ENCODE peak calls at places on chromosomes 12 and 14, in four cellular contexts. T is left ventricle myocardium inferior, S is psoas muscle, E is cardiac muscle cell. J is an unnamed sample.
A peak's percentile ranks its signal among the peaks of the same experiment; 100 is the strongest.

GRCh38 chr14:100410056-100410565 is 87.0 kb downstream of the SLC25A47 start:
- DNase-seq in T (no peak), S (no peak), E (peak; percentile 94), J (no peak)

GRCh38 chr14:70096866-70097265 is 91.9 kb downstream of the SLC8A3 start:
- DNase-seq in T (no peak), S (no peak), E (peak; percentile 32), J (peak; percentile 9)

GRCh38 chr12:48924617-48925217 is 575 bp downstream of the FKBP11 start:
- DNase-seq in T (peak; percentile 20), S (peak; percentile 74), E (peak; percentile 58), J (no peak)

GRCh38 chr14:104973215-104974145 is 4.7 kb downstream of the AHNAK2 start:
- DNase-seq in T (peak; percentile 57), S (peak; percentile 87), E (peak; percentile 95), J (peak; percentile 97)

GRCh38 chr14:99173086-99173485 is 98.9 kb downstream of the BCL11B start:
- DNase-seq in T (no peak), S (no peak), E (no peak), J (no peak)

GRCh38 chr12:109606261-109607028 is 32.9 kb downstream of the MVK start:
- DNase-seq in T (peak; percentile 36), S (no peak), E (peak; percentile 38), J (no peak)

GRCh38 chr14:25231006-25231405 is 181.1 kb upstream of the STXBP6 start:
- DNase-seq in T (no peak), S (no peak), E (peak; percentile 0), J (no peak)

GRCh38 chr12:47328831-47329545 is 249.2 kb upstream of the AMIGO2 start:
- DNase-seq in T (no peak), S (no peak), E (peak; percentile 56), J (peak; percentile 7)

GRCh38 chr14:90987140-90987539 is 73.3 kb downstream of the RPS6KA5 start:
- DNase-seq in T (no peak), S (no peak), E (no peak), J (no peak)

DNA sequence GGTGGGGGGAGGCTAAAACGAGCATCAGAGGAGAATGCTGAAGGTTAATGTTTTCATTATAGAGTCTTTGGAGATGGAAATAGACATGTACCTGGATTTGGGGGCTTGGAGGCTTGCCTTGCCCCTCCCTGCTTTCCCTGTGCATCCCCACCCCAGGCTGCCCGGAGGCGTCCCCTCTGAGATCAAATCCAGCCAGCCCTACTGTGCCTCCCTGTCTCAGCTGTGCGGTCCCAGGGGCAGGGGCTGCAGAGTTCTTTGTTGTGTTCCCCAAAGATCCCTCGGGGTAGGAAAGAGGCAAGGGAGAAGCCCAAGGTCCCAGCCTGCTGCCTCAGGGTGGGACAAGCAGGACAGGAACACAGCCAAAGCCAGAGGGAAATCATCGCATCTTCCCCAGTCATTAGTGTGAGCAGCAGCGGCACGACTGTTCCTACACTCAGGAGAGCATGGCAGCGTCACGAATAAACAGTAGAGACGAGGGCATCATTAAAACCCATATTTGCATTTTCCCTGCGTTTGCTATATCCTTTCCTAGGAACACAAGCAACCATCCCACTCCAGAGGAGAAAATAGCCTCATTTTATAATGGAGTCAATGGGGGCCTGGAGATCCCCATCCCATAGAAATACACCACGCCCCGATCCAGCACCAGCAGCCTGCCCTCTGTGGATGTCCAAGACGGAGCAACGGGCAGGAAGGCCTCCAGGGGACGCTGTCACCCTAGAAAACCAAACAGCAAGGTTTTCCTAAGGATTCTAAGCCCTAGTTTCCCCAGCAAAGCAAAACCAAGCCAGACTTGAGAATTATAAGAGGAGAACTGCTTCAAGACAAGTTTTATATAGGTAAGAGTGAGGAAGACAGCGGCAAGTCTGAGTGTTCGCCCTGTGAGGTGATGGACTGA is 32.4 kb downstream of the ANO2 start:
- DNase-seq in T (no peak), S (no peak), E (no peak), J (peak; percentile 12)
- TF ChIP-seq CTCF in T (no peak), S (no peak), E (peak; percentile 15), J (peak; percentile 16)

DNA sequence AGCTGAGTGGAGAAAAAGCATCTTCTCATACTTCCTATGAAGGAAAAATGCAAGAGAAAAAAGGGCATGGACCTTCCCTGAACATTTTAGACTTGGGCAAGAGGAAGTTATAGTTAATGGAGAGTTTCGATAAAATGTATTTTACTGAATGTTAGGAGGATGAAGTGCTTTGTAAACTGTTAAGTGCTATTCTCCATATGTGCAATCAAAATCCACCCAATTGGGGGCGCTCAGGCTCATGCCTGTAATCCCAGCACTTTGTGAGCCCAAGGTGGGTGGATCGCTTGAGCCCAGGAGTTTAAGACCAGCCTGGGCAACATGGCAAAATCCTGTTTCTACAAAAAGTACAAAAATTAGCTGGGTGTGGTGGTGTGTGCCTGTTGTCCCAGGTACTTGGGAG is 1.9 kb upstream of the CNPY2 start:
- DNase-seq in T (no peak), S (no peak), E (no peak), J (no peak)
- TF ChIP-seq CTCF in T (no peak), S (no peak), E (no peak), J (no peak)

DNA sequence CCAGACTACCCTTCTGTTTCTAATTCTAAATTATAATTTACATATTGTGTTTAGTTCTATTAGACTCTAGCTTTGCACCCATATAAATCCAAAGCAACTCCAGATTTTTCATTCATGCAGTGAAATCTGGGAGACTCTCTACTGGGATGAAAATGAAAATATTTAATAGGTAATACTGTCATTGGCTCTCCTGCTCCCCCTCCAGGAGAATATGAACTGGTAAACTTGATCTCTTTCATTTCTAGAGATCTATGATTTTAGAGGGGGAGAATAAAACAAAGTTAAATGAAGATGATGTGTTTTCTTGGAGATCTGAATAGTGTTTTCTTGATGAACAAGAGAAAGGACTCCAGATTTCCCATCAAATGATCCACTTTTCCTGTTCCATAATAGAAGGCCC is 104.3 kb upstream of the TMCC3 start:
- DNase-seq in T (no peak), S (no peak), E (no peak), J (no peak)
- TF ChIP-seq CTCF in T (peak; percentile 43), S (peak; percentile 10), E (peak; percentile 44), J (peak; percentile 13)

GRCh38 chr14:22865424-22866215 is 5.9 kb upstream of the LRP10 start:
- DNase-seq in T (no peak), S (no peak), E (no peak), J (no peak)
- TF ChIP-seq CTCF in T (no peak), S (no peak), E (peak; percentile 36), J (no peak)

DNA sequence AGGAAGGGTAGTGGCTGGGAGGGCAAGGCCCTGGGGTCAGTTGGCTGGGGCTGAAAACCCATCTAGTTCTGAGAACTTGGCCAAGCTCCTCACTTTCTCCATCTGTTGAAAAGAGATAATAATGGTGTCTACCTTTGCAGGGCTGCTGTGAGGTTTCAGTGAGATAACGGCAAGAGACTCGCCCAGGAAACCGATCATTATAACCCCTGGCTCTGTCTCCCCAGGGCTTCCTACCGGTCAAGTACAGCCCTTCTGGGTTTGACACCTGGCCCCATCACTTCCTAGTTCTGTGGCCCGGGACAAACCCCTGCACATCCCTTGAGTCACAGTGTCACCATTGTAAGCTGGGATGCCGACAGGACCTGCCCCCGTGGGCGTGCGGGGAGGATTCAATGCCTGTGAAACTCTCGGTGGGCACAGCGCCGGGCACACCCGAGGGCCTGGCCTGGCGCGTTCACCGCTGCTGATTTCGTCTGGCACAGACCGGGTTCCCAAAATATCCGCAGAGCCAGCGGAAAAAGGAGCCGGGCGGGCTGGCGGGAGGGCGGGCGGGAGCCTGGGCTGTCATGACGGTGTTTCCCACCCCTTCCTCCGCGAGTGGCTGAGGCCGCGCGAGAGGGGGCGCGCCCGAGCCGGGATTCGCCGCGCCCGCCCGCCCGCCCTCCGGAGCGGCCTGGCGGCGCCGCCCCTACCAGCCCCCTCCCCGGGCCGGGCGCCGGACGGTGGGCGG is 4.5 kb downstream of the KMT5A start:
- DNase-seq in T (peak; percentile 84), S (peak; percentile 90), E (peak; percentile 74), J (peak; percentile 71)
- TF ChIP-seq CTCF in T (peak; percentile 26), S (no peak), E (no peak), J (no peak)

GRCh38 chr12:19893514-19893913 is 454.2 kb downstream of the AEBP2 start:
- DNase-seq in T (no peak), S (no peak), E (peak; percentile 79), J (peak; percentile 38)
- TF ChIP-seq CTCF in T (peak; percentile 41), S (no peak), E (peak; percentile 44), J (peak; percentile 24)

GRCh38 chr12:111398530-111398929 is 7.2 kb upstream of the SH2B3 start:
- DNase-seq in T (no peak), S (no peak), E (no peak), J (no peak)

GRCh38 chr12:111394480-111394879 is 11.2 kb upstream of the SH2B3 start:
- DNase-seq in T (no peak), S (no peak), E (no peak), J (no peak)

GRCh38 chr12:111393700-111394275 is 11.9 kb upstream of the SH2B3 start:
- DNase-seq in T (peak; percentile 48), S (peak; percentile 64), E (no peak), J (no peak)

GRCh38 chr12:111395557-111396187 is 10.1 kb upstream of the SH2B3 start:
- DNase-seq in T (no peak), S (no peak), E (no peak), J (no peak)

GRCh38 chr12:111396726-111397445 is 8.8 kb upstream of the SH2B3 start:
- DNase-seq in T (peak; percentile 88), S (peak; percentile 94), E (peak; percentile 86), J (peak; percentile 75)
- TF ChIP-seq CTCF in T (peak; percentile 99), S (peak; percentile 99), E (peak; percentile 97), J (peak; percentile 98)

J was measured in MCF 10A.